ENCODE peak calls at places on chromosome 18, in seven cellular contexts. Y, A, M, L, D, X and Z are unnamed samples.

GRCh38 chr18:50393802-50394201 is 19.0 kb downstream of the SKA1 start:
- DNase-seq in Y (no peak), A (no peak), M (no peak), L (no peak), D (no peak), X (no peak), Z (no peak)

GRCh38 chr18:61551586-61551985 is 218.4 kb downstream of the CDH20 start:
- DNase-seq in Y (peak; percentile 83), A (peak; percentile 88), M (no peak), L (no peak), D (no peak), X (no peak), Z (no peak)

GRCh38 chr18:76399613-76400391 is 95.2 kb downstream of the ZNF516 start:
- DNase-seq in Y (no peak), A (no peak), M (no peak), L (no peak), D (no peak), X (no peak), Z (no peak)

GRCh38 chr18:75638223-75638596 is 210.7 kb upstream of the SMIM21 start:
- DNase-seq in Y (peak; percentile 17), A (peak; percentile 6), M (no peak), L (no peak), D (no peak), X (no peak), Z (no peak)

GRCh38 chr18:8354304-8354703 is 254.9 kb upstream of the RAB12 start:
- DNase-seq in Y (no peak), A (no peak), M (no peak), L (no peak), D (no peak), X (no peak), Z (no peak)

GRCh38 chr18:44464401-44465185 is 216.1 kb upstream of the SETBP1 start:
- DNase-seq in Y (no peak), A (no peak), M (no peak), L (no peak), D (no peak), X (no peak), Z (no peak)

GRCh38 chr18:396571-396970 is 103.9 kb downstream of the COLEC12 start:
- DNase-seq in Y (no peak), A (no peak), M (no peak), L (no peak), D (no peak), X (no peak), Z (no peak)

GRCh38 chr18:172361-172760 is 14.0 kb downstream of the USP14 start:
- DNase-seq in Y (no peak), A (no peak), M (no peak), L (no peak), D (no peak), X (no peak), Z (no peak)

GRCh38 chr18:8952796-8953760 is 149.4 kb upstream of the NDUFV2 start:
- DNase-seq in Y (no peak), A (peak; percentile 92), M (no peak), L (no peak), D (no peak), X (no peak), Z (no peak)

GRCh38 chr18:23356915-23357421 is 96.1 kb upstream of the RIOK3 start:
- DNase-seq in Y (no peak), A (peak; percentile 64), M (no peak), L (no peak), D (no peak), X (no peak), Z (no peak)

GRCh38 chr18:13464432-13465125 is 246.0 kb downstream of the LDLRAD4 start:
- DNase-seq in Y (no peak), A (peak; percentile 16), M (peak; percentile 72), L (peak; percentile 47), D (no peak), X (peak; percentile 67), Z (no peak)

GRCh38 chr18:29004921-29005320 is 828.0 kb upstream of the CDH2 start:
- DNase-seq in Y (no peak), A (no peak), M (no peak), L (no peak), D (no peak), X (no peak), Z (no peak)

GRCh38 chr18:24878289-24878688 is 417.9 kb downstream of the HRH4 start:
- DNase-seq in Y (peak; percentile 41), A (peak; percentile 44), M (no peak), L (no peak), D (no peak), X (peak; percentile 5), Z (no peak)

GRCh38 chr18:74498712-74499629 is 2.8 kb downstream of the CNDP2 start:
- DNase-seq in Y (peak; percentile 72), A (no peak), M (peak; percentile 69), L (peak; percentile 61), D (peak; percentile 31), X (peak; percentile 61), Z (no peak)

GRCh38 chr18:8726281-8726680 is 20.9 kb downstream of the MTCL1 start:
- DNase-seq in Y (no peak), A (no peak), M (no peak), L (no peak), D (no peak), X (no peak), Z (no peak)

GRCh38 chr18:22521026-22521707 is 103.5 kb upstream of the CTAGE1 start:
- DNase-seq in Y (no peak), A (no peak), M (no peak), L (no peak), D (no peak), X (no peak), Z (no peak)

GRCh38 chr18:35457140-35457704 is 40.5 kb downstream of the INO80C start:
- DNase-seq in Y (no peak), A (no peak), M (no peak), L (no peak), D (no peak), X (no peak), Z (no peak)

GRCh38 chr18:77118256-77119090 is 14.1 kb downstream of the MBP start:
- DNase-seq in Y (no peak), A (no peak), M (no peak), L (no peak), D (no peak), X (no peak), Z (no peak)